ENCODE peak calls at places on chromosomes 2 and 18, in four cellular contexts. One of them, this sample, is unnamed.

GRCh38 chr18:59696311-59697235 is 650 bp downstream of the CCBE1 start:
- DNase-seq in adrenal gland: peak; percentile 35
- DNase-seq in activated naive CD4-positive, alpha-beta T cell treated with anti-CD3 and anti-CD28 coated beads for 36 hours: peak; percentile 16
- DNase-seq in ureter: no peak
- DNase-seq in this sample: peak; percentile 31

GRCh38 chr2:226611944-226612318 is 187.7 kb downstream of the IRS1 start:
- DNase-seq in adrenal gland: no peak
- DNase-seq in activated naive CD4-positive, alpha-beta T cell treated with anti-CD3 and anti-CD28 coated beads for 36 hours: no peak
- DNase-seq in ureter: no peak
- DNase-seq in this sample: no peak

GRCh38 chr2:231483398-231484329 is 19.4 kb upstream of the NCL start:
- DNase-seq in adrenal gland: no peak
- DNase-seq in activated naive CD4-positive, alpha-beta T cell treated with anti-CD3 and anti-CD28 coated beads for 36 hours: peak; percentile 43
- DNase-seq in ureter: no peak
- DNase-seq in this sample: peak; percentile 67

GRCh38 chr2:159591221-159591620 is 25.1 kb downstream of the BAZ2B start:
- DNase-seq in adrenal gland: no peak
- DNase-seq in activated naive CD4-positive, alpha-beta T cell treated with anti-CD3 and anti-CD28 coated beads for 36 hours: no peak
- DNase-seq in ureter: no peak
- DNase-seq in this sample: no peak

GRCh38 chr2:201654611-201655384 is 11.5 kb upstream of the TMEM237 start:
- DNase-seq in adrenal gland: no peak
- DNase-seq in activated naive CD4-positive, alpha-beta T cell treated with anti-CD3 and anti-CD28 coated beads for 36 hours: no peak
- DNase-seq in ureter: no peak
- DNase-seq in this sample: no peak

GRCh38 chr2:71559828-71560210 is 106.5 kb downstream of the DYSF start:
- DNase-seq in adrenal gland: no peak
- DNase-seq in activated naive CD4-positive, alpha-beta T cell treated with anti-CD3 and anti-CD28 coated beads for 36 hours: no peak
- DNase-seq in ureter: no peak
- DNase-seq in this sample: no peak

GRCh38 chr18:24539866-24540604 is 79.6 kb downstream of the HRH4 start:
- DNase-seq in adrenal gland: no peak
- DNase-seq in activated naive CD4-positive, alpha-beta T cell treated with anti-CD3 and anti-CD28 coated beads for 36 hours: no peak
- DNase-seq in ureter: no peak
- DNase-seq in this sample: no peak

GRCh38 chr18:44589709-44590108 is 91.0 kb upstream of the SETBP1 start:
- DNase-seq in adrenal gland: no peak
- DNase-seq in activated naive CD4-positive, alpha-beta T cell treated with anti-CD3 and anti-CD28 coated beads for 36 hours: no peak
- DNase-seq in ureter: no peak
- DNase-seq in this sample: no peak

GRCh38 chr2:238682536-238682935 is 165.3 kb upstream of the TWIST2 start:
- DNase-seq in adrenal gland: no peak
- DNase-seq in activated naive CD4-positive, alpha-beta T cell treated with anti-CD3 and anti-CD28 coated beads for 36 hours: no peak
- DNase-seq in ureter: no peak
- DNase-seq in this sample: peak; percentile 11

GRCh38 chr2:124316133-124316532 is 291.0 kb downstream of the CNTNAP5 start:
- DNase-seq in adrenal gland: no peak
- DNase-seq in activated naive CD4-positive, alpha-beta T cell treated with anti-CD3 and anti-CD28 coated beads for 36 hours: no peak
- DNase-seq in ureter: no peak
- DNase-seq in this sample: no peak

GRCh38 chr2:10433264-10433947 is 14.7 kb downstream of the ODC1 start:
- DNase-seq in adrenal gland: no peak
- DNase-seq in activated naive CD4-positive, alpha-beta T cell treated with anti-CD3 and anti-CD28 coated beads for 36 hours: no peak
- DNase-seq in ureter: no peak
- DNase-seq in this sample: no peak

GRCh38 chr2:241514545-241514944 is 6.2 kb upstream of the STK25 start:
- DNase-seq in adrenal gland: no peak
- DNase-seq in activated naive CD4-positive, alpha-beta T cell treated with anti-CD3 and anti-CD28 coated beads for 36 hours: no peak
- DNase-seq in ureter: no peak
- DNase-seq in this sample: no peak

This sample was measured in left ventricle myocardium superior.